ENCODE peak calls at places on chromosome 5, in seven cellular contexts. One of them, this sample, is unnamed.

GRCh38 chr5:58042933-58043606 is 416.8 kb downstream of the PLK2 start:
- DNase-seq in IMR-90: peak
- DNase-seq in H1: no peak
- DNase-seq in neuronal stem cell: no peak
- DNase-seq in mesenchymal stem cell: peak
- DNase-seq in H9: no peak
- DNase-seq in trophoblast cell: peak
- DNase-seq in this sample: peak

GRCh38 chr5:31113101-31113500 is 80.4 kb upstream of the CDH6 start:
- DNase-seq in IMR-90: peak
- DNase-seq in H1: no peak
- DNase-seq in neuronal stem cell: no peak
- DNase-seq in mesenchymal stem cell: peak
- DNase-seq in H9: no peak
- DNase-seq in trophoblast cell: no peak
- DNase-seq in this sample: no peak

GRCh38 chr5:1821862-1822261 is 20.7 kb downstream of the NDUFS6 start:
- DNase-seq in IMR-90: no peak
- DNase-seq in H1: no peak
- DNase-seq in neuronal stem cell: no peak
- DNase-seq in mesenchymal stem cell: no peak
- DNase-seq in H9: no peak
- DNase-seq in trophoblast cell: no peak
- DNase-seq in this sample: no peak

GRCh38 chr5:133565993-133566392 is 46.3 kb downstream of the FSTL4 start:
- DNase-seq in IMR-90: peak
- DNase-seq in H1: no peak
- DNase-seq in neuronal stem cell: peak
- DNase-seq in mesenchymal stem cell: peak
- DNase-seq in H9: no peak
- DNase-seq in trophoblast cell: no peak
- DNase-seq in this sample: peak

GRCh38 chr5:150345716-150346115 is 11.8 kb upstream of the TCOF1 start:
- DNase-seq in IMR-90: no peak
- DNase-seq in H1: no peak
- DNase-seq in neuronal stem cell: no peak
- DNase-seq in mesenchymal stem cell: no peak
- DNase-seq in H9: no peak
- DNase-seq in trophoblast cell: no peak
- DNase-seq in this sample: no peak

GRCh38 chr5:103409013-103409670 is 150.6 kb downstream of the MACIR start:
- DNase-seq in IMR-90: no peak
- DNase-seq in H1: no peak
- DNase-seq in neuronal stem cell: no peak
- DNase-seq in mesenchymal stem cell: no peak
- DNase-seq in H9: no peak
- DNase-seq in trophoblast cell: peak
- DNase-seq in this sample: no peak

GRCh38 chr5:23208959-23209431 is 298.4 kb upstream of the PRDM9 start:
- DNase-seq in IMR-90: peak
- DNase-seq in H1: peak
- DNase-seq in neuronal stem cell: peak
- DNase-seq in mesenchymal stem cell: peak
- DNase-seq in H9: peak
- DNase-seq in trophoblast cell: no peak
- DNase-seq in this sample: peak

GRCh38 chr5:116378007-116378831 is 196.4 kb downstream of the SEMA6A start:
- DNase-seq in IMR-90: no peak
- DNase-seq in H1: no peak
- DNase-seq in neuronal stem cell: no peak
- DNase-seq in mesenchymal stem cell: no peak
- DNase-seq in H9: no peak
- DNase-seq in trophoblast cell: no peak
- DNase-seq in this sample: peak

GRCh38 chr5:159269723-159270122 is 6.6 kb downstream of the UBLCP1 start:
- DNase-seq in IMR-90: no peak
- DNase-seq in H1: no peak
- DNase-seq in neuronal stem cell: no peak
- DNase-seq in mesenchymal stem cell: no peak
- DNase-seq in H9: no peak
- DNase-seq in trophoblast cell: no peak
- DNase-seq in this sample: no peak

GRCh38 chr5:167919268-167919560 is 372.2 kb upstream of the WWC1 start:
- DNase-seq in IMR-90: no peak
- DNase-seq in H1: no peak
- DNase-seq in neuronal stem cell: no peak
- DNase-seq in mesenchymal stem cell: no peak
- DNase-seq in H9: no peak
- DNase-seq in trophoblast cell: no peak
- DNase-seq in this sample: no peak

GRCh38 chr5:16618138-16618897 is 1.5 kb upstream of the RETREG1 start:
- DNase-seq in IMR-90: no peak
- DNase-seq in H1: no peak
- DNase-seq in neuronal stem cell: no peak
- DNase-seq in mesenchymal stem cell: no peak
- DNase-seq in H9: no peak
- DNase-seq in trophoblast cell: no peak
- DNase-seq in this sample: no peak

GRCh38 chr5:173547579-173547978 is 68.9 kb downstream of the BOD1 start:
- DNase-seq in IMR-90: peak
- DNase-seq in H1: no peak
- DNase-seq in neuronal stem cell: no peak
- DNase-seq in mesenchymal stem cell: peak
- DNase-seq in H9: no peak
- DNase-seq in trophoblast cell: no peak
- DNase-seq in this sample: no peak

GRCh38 chr5:36414869-36415282 is 113.2 kb upstream of the RANBP3L start:
- DNase-seq in IMR-90: peak
- DNase-seq in H1: no peak
- DNase-seq in neuronal stem cell: no peak
- DNase-seq in mesenchymal stem cell: peak
- DNase-seq in H9: no peak
- DNase-seq in trophoblast cell: no peak
- DNase-seq in this sample: peak

GRCh38 chr5:73652391-73652790 is 26.4 kb downstream of the ARHGEF28 start:
- DNase-seq in IMR-90: no peak
- DNase-seq in H1: no peak
- DNase-seq in neuronal stem cell: no peak
- DNase-seq in mesenchymal stem cell: no peak
- DNase-seq in H9: no peak
- DNase-seq in trophoblast cell: no peak
- DNase-seq in this sample: no peak

GRCh38 chr5:73644385-73644963 is 18.5 kb downstream of the ARHGEF28 start:
- DNase-seq in IMR-90: no peak
- DNase-seq in H1: no peak
- DNase-seq in neuronal stem cell: no peak
- DNase-seq in mesenchymal stem cell: no peak
- DNase-seq in H9: no peak
- DNase-seq in trophoblast cell: no peak
- DNase-seq in this sample: no peak

GRCh38 chr5:73649926-73650325 is 23.9 kb downstream of the ARHGEF28 start:
- DNase-seq in IMR-90: no peak
- DNase-seq in H1: no peak
- DNase-seq in neuronal stem cell: no peak
- DNase-seq in mesenchymal stem cell: no peak
- DNase-seq in H9: no peak
- DNase-seq in trophoblast cell: no peak
- DNase-seq in this sample: no peak

GRCh38 chr5:73648490-73648889 is 22.5 kb downstream of the ARHGEF28 start:
- DNase-seq in IMR-90: no peak
- DNase-seq in H1: no peak
- DNase-seq in neuronal stem cell: no peak
- DNase-seq in mesenchymal stem cell: no peak
- DNase-seq in H9: no peak
- DNase-seq in trophoblast cell: no peak
- DNase-seq in this sample: no peak

GRCh38 chr5:73647721-73648120 is 21.7 kb downstream of the ARHGEF28 start:
- DNase-seq in IMR-90: no peak
- DNase-seq in H1: no peak
- DNase-seq in neuronal stem cell: no peak
- DNase-seq in mesenchymal stem cell: no peak
- DNase-seq in H9: no peak
- DNase-seq in trophoblast cell: no peak
- DNase-seq in this sample: no peak
- H3K27ac ChIP-seq in IMR-90: no peak
- H3K27ac ChIP-seq in H1: no peak
- H3K27ac ChIP-seq in neuronal stem cell: no peak
- H3K27ac ChIP-seq in mesenchymal stem cell: no peak
- H3K27ac ChIP-seq in H9: no peak
- H3K27ac ChIP-seq in trophoblast cell: no peak
- H3K27ac ChIP-seq in this sample: no peak

DNA sequence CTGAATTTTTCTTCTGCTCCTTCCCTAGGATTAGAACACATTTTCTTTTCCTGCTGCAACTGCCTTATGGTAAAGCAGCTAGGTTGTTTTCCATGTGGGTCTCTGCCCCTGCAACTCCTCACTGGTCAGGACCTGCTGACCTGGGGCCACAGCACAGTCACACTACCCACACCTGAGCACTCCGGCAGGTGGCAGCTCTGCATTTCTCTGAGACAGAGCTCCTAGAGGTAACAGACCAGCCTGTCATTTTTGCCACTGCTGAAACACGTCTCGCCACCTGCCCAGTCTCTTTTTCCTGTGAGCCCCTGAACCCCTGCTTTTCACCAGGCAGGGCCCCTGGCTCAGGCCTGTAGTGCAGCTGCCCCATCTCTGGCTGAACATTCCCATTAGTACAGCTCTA is 609.6 kb downstream of the HINT1 start:
- DNase-seq in IMR-90: no peak
- DNase-seq in H1: no peak
- DNase-seq in neuronal stem cell: no peak
- DNase-seq in mesenchymal stem cell: no peak
- DNase-seq in H9: peak
- DNase-seq in trophoblast cell: no peak
- DNase-seq in this sample: no peak
- H2AK5ac ChIP-seq in IMR-90: no peak
- H2AK5ac ChIP-seq in H1: no peak
- H2AK5ac ChIP-seq in neuronal stem cell: no peak
- H2AK5ac ChIP-seq in mesenchymal stem cell: no peak
- H2AK5ac ChIP-seq in H9: no peak
- H2AK5ac ChIP-seq in trophoblast cell: no peak
- H2AK5ac ChIP-seq in this sample: no peak

GRCh38 chr5:157505496-157505895 is 45.5 kb downstream of the NIPAL4 start:
- DNase-seq in IMR-90: no peak
- DNase-seq in H1: no peak
- DNase-seq in neuronal stem cell: no peak
- DNase-seq in mesenchymal stem cell: no peak
- DNase-seq in H9: no peak
- DNase-seq in trophoblast cell: no peak
- DNase-seq in this sample: no peak
- H3K27ac ChIP-seq in IMR-90: no peak
- H3K27ac ChIP-seq in H1: no peak
- H3K27ac ChIP-seq in neuronal stem cell: no peak
- H3K27ac ChIP-seq in mesenchymal stem cell: peak
- H3K27ac ChIP-seq in H9: no peak
- H3K27ac ChIP-seq in trophoblast cell: no peak
- H3K27ac ChIP-seq in this sample: no peak

GRCh38 chr5:170739446-170739845 is 44.1 kb upstream of the GABRP start:
- DNase-seq in IMR-90: no peak
- DNase-seq in H1: peak
- DNase-seq in neuronal stem cell: no peak
- DNase-seq in mesenchymal stem cell: no peak
- DNase-seq in H9: peak
- DNase-seq in trophoblast cell: no peak
- DNase-seq in this sample: no peak
- H2AK5ac ChIP-seq in IMR-90: no peak
- H2AK5ac ChIP-seq in H1: no peak
- H2AK5ac ChIP-seq in neuronal stem cell: no peak
- H2AK5ac ChIP-seq in mesenchymal stem cell: no peak
- H2AK5ac ChIP-seq in H9: no peak
- H2AK5ac ChIP-seq in trophoblast cell: no peak
- H2AK5ac ChIP-seq in this sample: no peak

DNA sequence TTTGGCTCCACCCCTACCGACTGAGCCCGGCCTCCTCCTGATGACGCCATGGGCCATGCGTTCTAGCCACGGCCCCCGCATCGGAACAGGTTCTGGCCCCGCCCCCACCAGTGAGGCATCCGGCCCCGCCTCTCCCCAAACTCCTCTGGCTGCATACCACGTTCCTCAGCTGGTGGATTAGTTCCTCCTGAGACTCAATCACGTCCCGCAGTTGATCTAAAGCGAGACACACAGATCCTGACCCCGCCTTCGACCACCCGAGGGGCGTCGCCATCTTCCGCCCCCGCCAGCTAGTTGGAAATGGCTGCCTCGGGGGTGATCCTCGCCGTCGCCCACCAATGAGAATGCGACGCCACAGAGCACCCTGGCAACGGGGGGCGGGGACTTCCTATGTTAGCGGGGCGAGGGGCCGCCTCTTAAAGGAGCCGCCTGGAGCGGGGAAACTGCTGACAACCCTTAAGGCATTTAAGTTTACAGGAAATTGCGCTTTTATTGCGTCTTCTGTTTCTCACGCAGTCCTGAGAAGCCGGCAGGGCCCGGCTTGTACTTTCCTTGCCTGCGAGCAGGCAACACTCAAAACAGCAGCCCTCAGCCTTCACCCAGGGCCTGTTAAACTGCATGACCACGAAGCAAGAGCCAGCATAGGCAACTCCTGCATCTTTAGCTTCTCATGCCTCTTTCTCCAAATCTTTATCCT is at the start of gene SPATA24:
- DNase-seq in IMR-90: peak
- DNase-seq in H1: peak
- DNase-seq in neuronal stem cell: peak
- DNase-seq in mesenchymal stem cell: peak
- DNase-seq in H9: peak
- DNase-seq in trophoblast cell: peak
- DNase-seq in this sample: peak
- H3K27ac ChIP-seq in IMR-90: peak
- H3K27ac ChIP-seq in H1: peak
- H3K27ac ChIP-seq in neuronal stem cell: peak
- H3K27ac ChIP-seq in mesenchymal stem cell: peak
- H3K27ac ChIP-seq in H9: peak
- H3K27ac ChIP-seq in trophoblast cell: peak
- H3K27ac ChIP-seq in this sample: peak

DNA sequence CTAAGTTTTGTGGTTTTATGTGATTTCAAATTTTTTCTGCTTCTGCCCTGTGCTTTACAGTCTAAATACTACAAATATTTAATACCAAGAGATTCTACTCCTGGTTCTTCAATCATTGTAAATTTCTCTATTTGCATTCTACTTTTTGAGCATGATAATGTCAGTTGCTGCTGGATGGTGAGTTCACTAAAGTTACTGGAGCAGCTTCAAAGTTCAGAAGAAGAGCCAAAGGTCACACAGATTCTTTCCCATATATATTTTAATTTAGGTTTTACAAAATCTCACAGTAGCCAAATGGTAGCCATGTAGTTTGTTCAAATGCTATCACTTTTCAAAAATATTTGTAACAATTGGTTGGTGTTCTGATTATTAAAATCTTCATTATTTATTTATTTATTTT is 378.7 kb downstream of the TMEM232 start:
- DNase-seq in IMR-90: no peak
- DNase-seq in H1: no peak
- DNase-seq in neuronal stem cell: no peak
- DNase-seq in mesenchymal stem cell: no peak
- DNase-seq in H9: no peak
- DNase-seq in trophoblast cell: no peak
- DNase-seq in this sample: no peak
- H2AK5ac ChIP-seq in IMR-90: no peak
- H2AK5ac ChIP-seq in H1: no peak
- H2AK5ac ChIP-seq in neuronal stem cell: no peak
- H2AK5ac ChIP-seq in mesenchymal stem cell: no peak
- H2AK5ac ChIP-seq in H9: no peak
- H2AK5ac ChIP-seq in trophoblast cell: no peak
- H2AK5ac ChIP-seq in this sample: no peak

GRCh38 chr5:113985505-113985904 is 376.4 kb upstream of the KCNN2 start:
- DNase-seq in IMR-90: no peak
- DNase-seq in H1: no peak
- DNase-seq in neuronal stem cell: no peak
- DNase-seq in mesenchymal stem cell: no peak
- DNase-seq in H9: no peak
- DNase-seq in trophoblast cell: no peak
- DNase-seq in this sample: no peak
- H3K27ac ChIP-seq in IMR-90: no peak
- H3K27ac ChIP-seq in H1: no peak
- H3K27ac ChIP-seq in neuronal stem cell: no peak
- H3K27ac ChIP-seq in mesenchymal stem cell: no peak
- H3K27ac ChIP-seq in H9: no peak
- H3K27ac ChIP-seq in trophoblast cell: no peak
- H3K27ac ChIP-seq in this sample: no peak